ENCODE peak calls at places on chromosome 20, in nine cellular contexts. Z is H54, C is hypothalamus, I is AG09319, U is T-helper 9 cell, A is trophoblast cell, O is left ventricle myocardium inferior, G is NAMALWA, J is pancreas. N is an unnamed sample.

GRCh38 chr20:49999329-49999728 is 16.5 kb downstream of the SNAI1 start:
- DNase-seq in Z (no peak), C (no peak), I (no peak), U (no peak), A (no peak), O (no peak), G (peak), J (no peak), N (no peak)

GRCh38 chr20:33404281-33404680 is 3.0 kb upstream of the CDK5RAP1 start:
- DNase-seq in Z (no peak), C (no peak), I (no peak), U (no peak), A (no peak), O (no peak), G (no peak), J (no peak), N (no peak)

GRCh38 chr20:5001174-5002076 is at the start of gene SLC23A2:
- DNase-seq in Z (peak), C (peak), I (no peak), U (peak), A (peak), O (peak), G (peak), J (peak), N (peak)

GRCh38 chr20:53578492-53579222 is 15.0 kb downstream of the ZNF217 start:
- DNase-seq in Z (peak), C (peak), I (peak), U (peak), A (peak), O (no peak), G (peak), J (peak), N (no peak)

GRCh38 chr20:6975326-6975725 is 207.8 kb downstream of the BMP2 start:
- DNase-seq in Z (no peak), C (no peak), I (no peak), U (no peak), A (no peak), O (no peak), G (no peak), J (no peak), N (no peak)

GRCh38 chr20:58900292-58900931 is 47.9 kb downstream of the GNAS start:
- DNase-seq in Z (no peak), C (no peak), I (no peak), U (no peak), A (peak), O (no peak), G (no peak), J (no peak), N (no peak)

GRCh38 chr20:46375771-46376170 is 30.6 kb downstream of the ELMO2 start:
- DNase-seq in Z (no peak), C (no peak), I (no peak), U (no peak), A (no peak), O (no peak), G (no peak), J (no peak), N (no peak)

GRCh38 chr20:4113996-4114603 is 98.7 kb upstream of the RNF24 start:
- DNase-seq in Z (no peak), C (no peak), I (no peak), U (no peak), A (no peak), O (no peak), G (no peak), J (no peak), N (no peak)

GRCh38 chr20:35467339-35468224 is 12.2 kb downstream of the CEP250 start:
- DNase-seq in Z (peak), C (no peak), I (no peak), U (no peak), A (no peak), O (no peak), G (no peak), J (no peak), N (no peak)

GRCh38 chr20:38260378-38261053 is at the start of gene KIAA1755:
- DNase-seq in Z (no peak), C (peak), I (no peak), U (no peak), A (peak), O (peak), G (no peak), J (no peak), N (peak)

GRCh38 chr20:49452011-49452482 is 30.4 kb downstream of the KCNB1 start:
- DNase-seq in Z (peak), C (peak), I (no peak), U (no peak), A (no peak), O (peak), G (no peak), J (peak), N (peak)

GRCh38 chr20:50681359-50682064 is 9.8 kb downstream of the RIPOR3 start:
- DNase-seq in Z (no peak), C (no peak), I (no peak), U (no peak), A (no peak), O (no peak), G (no peak), J (no peak), N (no peak)

GRCh38 chr20:16732506-16733152 is 2.8 kb downstream of the SNRPB2 start:
- DNase-seq in Z (no peak), C (no peak), I (no peak), U (no peak), A (peak), O (no peak), G (no peak), J (no peak), N (no peak)

GRCh38 chr20:35607003-35607735 is 8.5 kb upstream of the SPAG4 start:
- DNase-seq in Z (no peak), C (no peak), I (no peak), U (no peak), A (peak), O (no peak), G (no peak), J (no peak), N (no peak)

GRCh38 chr20:22471156-22471836 is 113.1 kb downstream of the FOXA2 start:
- DNase-seq in Z (no peak), C (no peak), I (no peak), U (no peak), A (no peak), O (no peak), G (no peak), J (no peak), N (no peak)

GRCh38 chr20:63026582-63027424 is 20.0 kb upstream of the BHLHE23 start:
- DNase-seq in Z (no peak), C (no peak), I (no peak), U (no peak), A (no peak), O (peak), G (no peak), J (no peak), N (no peak)

GRCh38 chr20:47146703-47147102 is 209.8 kb downstream of the ZMYND8 start:
- DNase-seq in Z (peak), C (no peak), I (peak), U (no peak), A (no peak), O (no peak), G (no peak), J (no peak), N (no peak)

GRCh38 chr20:2820084-2820895 is 4.1 kb downstream of the TMEM239 start:
- DNase-seq in Z (no peak), C (no peak), I (no peak), U (no peak), A (peak), O (no peak), G (no peak), J (no peak), N (no peak)

GRCh38 chr20:35529552-35529951 is at the start of gene C20orf173:
- DNase-seq in Z (no peak), C (no peak), I (no peak), U (no peak), A (no peak), O (no peak), G (no peak), J (no peak), N (no peak)

GRCh38 chr20:38729767-38730166 is 5.5 kb downstream of the SLC32A1 start:
- DNase-seq in Z (no peak), C (no peak), I (no peak), U (no peak), A (no peak), O (no peak), G (peak), J (no peak), N (no peak)

GRCh38 chr20:40223818-40224217 is 465.2 kb downstream of the MAFB start:
- DNase-seq in Z (no peak), C (no peak), I (no peak), U (no peak), A (no peak), O (no peak), G (no peak), J (no peak), N (no peak)

GRCh38 chr20:49907405-49908257 is 7.7 kb downstream of the SPATA2 start:
- DNase-seq in Z (no peak), C (no peak), I (no peak), U (no peak), A (no peak), O (no peak), G (no peak), J (no peak), N (no peak)

GRCh38 chr20:6595704-6596103 is 171.8 kb upstream of the BMP2 start:
- DNase-seq in Z (no peak), C (no peak), I (no peak), U (no peak), A (no peak), O (no peak), G (no peak), J (no peak), N (no peak)

GRCh38 chr20:56449459-56449858 is 19.0 kb upstream of the RTF2 start:
- DNase-seq in Z (no peak), C (no peak), I (no peak), U (no peak), A (no peak), O (no peak), G (no peak), J (no peak), N (no peak)